ENCODE peak calls at places on chromosome 19, in six cellular contexts. V, W, B, C, Z and T are unnamed samples.

GRCh38 chr19:45528744-45529453 is 21.6 kb downstream of the VASP start:
- DNase-seq in V (no peak), C (no peak), B (no peak), Z (no peak), W (no peak), T (no peak)

GRCh38 chr19:40143612-40144011 is 47.6 kb upstream of the MAP3K10 start:
- DNase-seq in W (no peak), Z (no peak), C (no peak), V (no peak), B (no peak), T (no peak)

GRCh38 chr19:51356159-51356801 is 9.9 kb downstream of the ETFB start:
- DNase-seq in W (no peak), C (no peak), Z (no peak), V (no peak), B (no peak), T (no peak)

GRCh38 chr19:6790194-6791128 is 18.0 kb downstream of the VAV1 start:
- DNase-seq in Z (no peak), C (no peak), W (no peak), B (no peak), V (no peak), T (no peak)

GRCh38 chr19:46618670-46619231 is 6.1 kb downstream of the PTGIR start:
- DNase-seq in V (peak; percentile 72), B (no peak), Z (no peak), C (no peak), W (no peak), T (no peak)

GRCh38 chr19:49767380-49767779 is 579 bp downstream of the AP2A1 start:
- DNase-seq in Z (no peak), C (no peak), B (no peak), W (no peak), V (no peak), T (no peak)

GRCh38 chr19:29774126-29774525 is 37.7 kb upstream of the CCNE1 start:
- DNase-seq in Z (no peak), W (no peak), B (no peak), V (no peak), C (no peak), T (no peak)

GRCh38 chr19:2803486-2804155 is 16.0 kb upstream of the ZNF554 start:
- DNase-seq in B (no peak), W (no peak), Z (no peak), C (no peak), V (no peak), T (no peak)

GRCh38 chr19:14798760-14799159 is 20.4 kb upstream of the ADGRE2 start:
- DNase-seq in B (no peak), W (no peak), V (no peak), Z (no peak), C (no peak), T (no peak)